ENCODE peak calls at places on chromosomes 12 and 14, in four cellular contexts. One of them, this sample, is unnamed.

GRCh38 chr14:93970967-93971634 is 5.3 kb downstream of the ASB2 start:
- DNase-seq in A549: no peak
- DNase-seq in heart right ventricle: no peak
- DNase-seq in CD4-positive, alpha-beta T cell: no peak
- DNase-seq in this sample: peak; percentile 51

GRCh38 chr12:5524769-5525436 is 93.0 kb downstream of the NTF3 start:
- DNase-seq in heart right ventricle: no peak
- DNase-seq in A549: no peak
- DNase-seq in CD4-positive, alpha-beta T cell: no peak
- DNase-seq in this sample: no peak

GRCh38 chr12:65170245-65170881 is 980 bp downstream of the LEMD3 start:
- DNase-seq in A549: peak; percentile 35
- DNase-seq in heart right ventricle: peak; percentile 64
- DNase-seq in CD4-positive, alpha-beta T cell: peak; percentile 45
- DNase-seq in this sample: peak; percentile 58

GRCh38 chr12:11649413-11650278 is at the start of gene ETV6:
- DNase-seq in heart right ventricle: peak; percentile 82
- DNase-seq in A549: peak; percentile 73
- DNase-seq in CD4-positive, alpha-beta T cell: peak; percentile 49
- DNase-seq in this sample: peak; percentile 52

GRCh38 chr12:39622306-39622705 is 2.7 kb upstream of the ABCD2 start:
- DNase-seq in CD4-positive, alpha-beta T cell: no peak
- DNase-seq in A549: no peak
- DNase-seq in heart right ventricle: no peak
- DNase-seq in this sample: no peak

GRCh38 chr12:12606793-12607589 is 4.7 kb upstream of the CREBL2 start:
- DNase-seq in CD4-positive, alpha-beta T cell: no peak
- DNase-seq in heart right ventricle: no peak
- DNase-seq in A549: no peak
- DNase-seq in this sample: no peak

GRCh38 chr12:93763746-93764147 is 86.6 kb downstream of the CRADD start:
- DNase-seq in heart right ventricle: no peak
- DNase-seq in CD4-positive, alpha-beta T cell: no peak
- DNase-seq in A549: no peak
- DNase-seq in this sample: no peak

GRCh38 chr12:67042697-67043131 is 226.4 kb upstream of the CAND1 start:
- DNase-seq in heart right ventricle: no peak
- DNase-seq in A549: peak; percentile 26
- DNase-seq in CD4-positive, alpha-beta T cell: no peak
- DNase-seq in this sample: no peak

GRCh38 chr14:89315493-89316456 is 101.3 kb downstream of the FOXN3 start:
- DNase-seq in CD4-positive, alpha-beta T cell: no peak
- DNase-seq in heart right ventricle: no peak
- DNase-seq in A549: no peak
- DNase-seq in this sample: no peak

GRCh38 chr12:15662303-15662980 is 126.7 kb downstream of the EPS8 start:
- DNase-seq in CD4-positive, alpha-beta T cell: no peak
- DNase-seq in A549: peak; percentile 78
- DNase-seq in heart right ventricle: no peak
- DNase-seq in this sample: no peak

GRCh38 chr12:105418232-105418631 is 87.7 kb downstream of the C12orf75 start:
- DNase-seq in CD4-positive, alpha-beta T cell: no peak
- DNase-seq in heart right ventricle: no peak
- DNase-seq in A549: peak; percentile 21
- DNase-seq in this sample: no peak

DNA sequence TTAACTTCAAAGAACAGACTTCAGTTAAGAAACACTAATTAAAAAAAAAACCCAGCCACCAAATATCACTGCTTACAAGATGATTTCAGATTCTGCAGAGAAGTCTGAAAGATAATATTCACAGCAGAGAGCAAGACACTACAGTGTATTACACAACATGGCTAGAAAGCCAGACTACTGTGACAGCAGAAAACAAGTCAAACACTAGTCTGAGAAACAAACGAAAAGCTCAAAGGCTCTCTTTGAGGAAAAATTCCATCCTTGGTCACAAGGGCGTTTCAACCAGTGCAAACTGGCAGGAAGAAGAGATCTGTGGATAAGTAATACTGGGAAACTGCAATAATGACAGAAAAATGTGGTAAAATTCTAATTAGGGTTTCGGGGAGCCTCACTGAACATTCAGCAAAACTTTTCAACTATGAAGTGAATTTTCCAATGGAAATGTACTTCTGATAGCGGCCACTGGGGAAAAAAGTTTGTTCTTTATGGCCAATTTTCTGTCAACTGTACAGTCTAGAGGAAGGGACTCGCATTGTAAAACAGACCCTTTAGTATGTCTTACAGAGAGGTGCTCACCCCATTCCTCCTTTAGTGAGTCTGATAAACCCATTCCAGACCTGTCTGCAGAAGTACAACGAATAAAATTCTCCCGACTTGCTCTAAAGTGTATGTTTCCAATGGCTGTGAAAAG is 50.4 kb downstream of the ACADS start:
- DNase-seq in CD4-positive, alpha-beta T cell: no peak
- DNase-seq in A549: no peak
- DNase-seq in heart right ventricle: no peak
- DNase-seq in this sample: no peak
- TF ChIP-seq CTCF in CD4-positive, alpha-beta T cell: no peak
- TF ChIP-seq CTCF in A549: no peak
- TF ChIP-seq CTCF in heart right ventricle: no peak
- TF ChIP-seq CTCF in this sample: no peak

DNA sequence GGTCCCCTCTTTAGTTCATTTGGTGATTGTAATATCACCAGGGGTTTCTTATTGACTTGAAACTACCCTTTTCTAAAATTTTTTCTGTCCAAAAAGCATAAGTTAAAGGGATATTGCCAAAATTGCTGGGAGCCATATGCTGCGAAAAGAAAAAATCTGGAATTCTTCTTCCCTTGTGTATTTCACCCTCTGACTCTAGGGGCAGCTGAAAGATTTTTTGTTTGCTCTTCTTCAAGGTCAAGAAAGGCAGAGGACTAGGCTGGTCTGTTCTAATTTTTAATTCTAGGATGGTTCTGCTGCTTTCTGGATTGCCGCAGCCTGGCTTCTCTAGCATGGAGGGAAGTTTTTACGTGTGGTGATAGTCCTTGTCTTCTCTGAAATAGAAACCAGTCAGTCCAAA is 61.6 kb downstream of the FBXL14 start:
- DNase-seq in heart right ventricle: no peak
- DNase-seq in A549: no peak
- DNase-seq in CD4-positive, alpha-beta T cell: no peak
- DNase-seq in this sample: no peak
- TF ChIP-seq CTCF in heart right ventricle: no peak
- TF ChIP-seq CTCF in A549: no peak
- TF ChIP-seq CTCF in CD4-positive, alpha-beta T cell: no peak
- TF ChIP-seq CTCF in this sample: no peak

DNA sequence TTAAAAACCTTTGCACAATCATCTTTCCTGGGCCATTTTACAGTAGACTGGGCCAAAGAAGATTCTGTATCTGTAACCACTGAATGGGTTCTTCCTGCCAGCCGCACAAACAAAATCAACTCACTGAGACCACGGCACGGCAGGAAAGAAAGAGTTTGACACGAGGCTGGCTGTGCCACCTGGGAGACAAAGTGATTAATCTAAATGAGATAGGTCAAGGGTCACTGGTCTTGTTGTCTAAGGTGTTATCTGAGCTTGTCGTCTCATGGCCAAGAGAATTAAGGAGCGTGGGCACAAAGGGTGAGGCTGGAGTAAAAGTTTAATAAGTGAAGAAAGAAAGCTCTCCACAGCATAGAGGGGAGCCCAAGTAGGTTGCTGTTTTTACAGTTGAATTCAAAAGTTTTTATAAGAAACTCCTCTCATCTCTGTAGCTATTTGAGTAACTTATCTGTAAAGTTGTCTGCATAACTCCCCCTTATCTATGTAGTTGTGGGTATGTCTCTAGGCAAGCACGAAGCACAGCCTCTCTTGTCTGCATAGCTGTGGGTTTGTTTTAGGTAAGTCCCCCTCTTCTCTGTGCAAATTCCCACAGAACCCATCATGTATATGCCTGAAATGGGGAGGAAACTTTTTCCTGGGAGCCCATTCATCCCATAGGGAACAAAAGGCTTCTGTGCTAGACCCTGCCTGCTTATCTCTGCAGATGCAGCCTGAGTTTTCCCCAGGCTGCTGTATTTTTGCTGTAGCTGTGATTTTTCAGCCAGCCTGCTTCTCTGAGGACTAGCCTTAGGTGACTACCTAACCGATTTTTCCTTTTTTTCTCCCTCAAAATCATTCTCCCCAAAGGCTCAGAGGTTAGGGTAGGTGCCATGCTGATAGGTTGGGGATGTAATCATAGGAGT is 1314.6 kb upstream of the TMEM132C start:
- DNase-seq in CD4-positive, alpha-beta T cell: no peak
- DNase-seq in heart right ventricle: no peak
- DNase-seq in A549: no peak
- DNase-seq in this sample: no peak
- TF ChIP-seq CTCF in CD4-positive, alpha-beta T cell: no peak
- TF ChIP-seq CTCF in heart right ventricle: no peak
- TF ChIP-seq CTCF in A549: no peak
- TF ChIP-seq CTCF in this sample: no peak

DNA sequence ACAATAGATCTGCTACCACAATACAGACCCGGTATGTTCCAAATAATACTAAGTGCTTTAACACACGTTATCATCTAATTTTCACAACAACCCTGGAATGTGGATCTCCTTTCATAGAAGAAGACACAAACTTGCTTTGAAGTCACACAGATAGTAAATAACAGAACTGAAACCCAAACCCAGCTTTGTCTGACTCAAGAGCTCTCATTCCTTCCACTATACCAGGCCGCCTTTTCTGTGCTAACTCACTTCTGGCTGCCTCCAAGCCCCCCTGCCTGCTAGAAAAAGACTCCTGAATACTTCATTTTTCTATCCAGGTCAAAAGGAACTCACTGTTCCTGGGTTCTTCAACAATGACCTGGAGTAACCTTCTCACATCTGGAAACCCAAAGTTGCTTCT is 37.8 kb downstream of the PRPF40B start:
- DNase-seq in A549: no peak
- DNase-seq in heart right ventricle: no peak
- DNase-seq in CD4-positive, alpha-beta T cell: no peak
- DNase-seq in this sample: no peak
- TF ChIP-seq CTCF in A549: no peak
- TF ChIP-seq CTCF in heart right ventricle: no peak
- TF ChIP-seq CTCF in CD4-positive, alpha-beta T cell: no peak
- TF ChIP-seq CTCF in this sample: no peak

GRCh38 chr14:45287609-45288008 is 34.6 kb upstream of the MIS18BP1 start:
- DNase-seq in CD4-positive, alpha-beta T cell: no peak
- DNase-seq in heart right ventricle: no peak
- DNase-seq in A549: no peak
- DNase-seq in this sample: no peak
- TF ChIP-seq CTCF in CD4-positive, alpha-beta T cell: no peak
- TF ChIP-seq CTCF in heart right ventricle: no peak
- TF ChIP-seq CTCF in A549: peak; percentile 22
- TF ChIP-seq CTCF in this sample: no peak

This sample was measured in natural killer cell.